ENCODE peak calls at places on chromosome 7, in six cellular contexts. One of them, this sample, is unnamed.

GRCh38 chr7:102064361-102065025 is 222.2 kb upstream of the SH2B2 start:
- DNase-seq in fibroblast of pulmonary artery: peak
- DNase-seq in stimulated activated CD8-positive, alpha-beta memory T cell treated with anti-CD3 and anti-CD28 coated beads, Interleukin-15, amount 100 ng/mL, for 1 hour: no peak
- DNase-seq in activated naive CD8-positive, alpha-beta T cell treated with anti-CD3 and anti-CD28 coated beads, Interleukin-2, amount 50 U/mL, for 24 hours: no peak
- DNase-seq in suprapubic skin: no peak
- DNase-seq in CD8-positive, alpha-beta memory T cell: no peak
- DNase-seq in this sample: peak

GRCh38 chr7:31126976-31127375 is 74.9 kb downstream of the ADCYAP1R1 start:
- DNase-seq in CD8-positive, alpha-beta memory T cell: no peak
- DNase-seq in fibroblast of pulmonary artery: peak
- DNase-seq in stimulated activated CD8-positive, alpha-beta memory T cell treated with anti-CD3 and anti-CD28 coated beads, Interleukin-15, amount 100 ng/mL, for 1 hour: no peak
- DNase-seq in activated naive CD8-positive, alpha-beta T cell treated with anti-CD3 and anti-CD28 coated beads, Interleukin-2, amount 50 U/mL, for 24 hours: no peak
- DNase-seq in suprapubic skin: no peak
- DNase-seq in this sample: no peak

GRCh38 chr7:100509213-100509612 is 25.5 kb downstream of the NYAP1 start:
- DNase-seq in stimulated activated CD8-positive, alpha-beta memory T cell treated with anti-CD3 and anti-CD28 coated beads, Interleukin-15, amount 100 ng/mL, for 1 hour: no peak
- DNase-seq in fibroblast of pulmonary artery: peak
- DNase-seq in activated naive CD8-positive, alpha-beta T cell treated with anti-CD3 and anti-CD28 coated beads, Interleukin-2, amount 50 U/mL, for 24 hours: no peak
- DNase-seq in CD8-positive, alpha-beta memory T cell: no peak
- DNase-seq in suprapubic skin: no peak
- DNase-seq in this sample: no peak

GRCh38 chr7:37352974-37353948 is 95.4 kb downstream of the ELMO1 start:
- DNase-seq in stimulated activated CD8-positive, alpha-beta memory T cell treated with anti-CD3 and anti-CD28 coated beads, Interleukin-15, amount 100 ng/mL, for 1 hour: no peak
- DNase-seq in activated naive CD8-positive, alpha-beta T cell treated with anti-CD3 and anti-CD28 coated beads, Interleukin-2, amount 50 U/mL, for 24 hours: peak
- DNase-seq in fibroblast of pulmonary artery: no peak
- DNase-seq in suprapubic skin: no peak
- DNase-seq in CD8-positive, alpha-beta memory T cell: peak
- DNase-seq in this sample: no peak

GRCh38 chr7:139992353-139993054 is 70.2 kb downstream of the PARP12 start:
- DNase-seq in CD8-positive, alpha-beta memory T cell: no peak
- DNase-seq in stimulated activated CD8-positive, alpha-beta memory T cell treated with anti-CD3 and anti-CD28 coated beads, Interleukin-15, amount 100 ng/mL, for 1 hour: no peak
- DNase-seq in suprapubic skin: no peak
- DNase-seq in fibroblast of pulmonary artery: no peak
- DNase-seq in activated naive CD8-positive, alpha-beta T cell treated with anti-CD3 and anti-CD28 coated beads, Interleukin-2, amount 50 U/mL, for 24 hours: no peak
- DNase-seq in this sample: no peak

GRCh38 chr7:20798694-20799121 is 12.0 kb upstream of the SP8 start:
- DNase-seq in CD8-positive, alpha-beta memory T cell: no peak
- DNase-seq in stimulated activated CD8-positive, alpha-beta memory T cell treated with anti-CD3 and anti-CD28 coated beads, Interleukin-15, amount 100 ng/mL, for 1 hour: no peak
- DNase-seq in activated naive CD8-positive, alpha-beta T cell treated with anti-CD3 and anti-CD28 coated beads, Interleukin-2, amount 50 U/mL, for 24 hours: no peak
- DNase-seq in suprapubic skin: no peak
- DNase-seq in fibroblast of pulmonary artery: no peak
- DNase-seq in this sample: no peak

GRCh38 chr7:16693601-16694318 is 47.8 kb downstream of the BZW2 start:
- DNase-seq in suprapubic skin: no peak
- DNase-seq in fibroblast of pulmonary artery: no peak
- DNase-seq in stimulated activated CD8-positive, alpha-beta memory T cell treated with anti-CD3 and anti-CD28 coated beads, Interleukin-15, amount 100 ng/mL, for 1 hour: no peak
- DNase-seq in activated naive CD8-positive, alpha-beta T cell treated with anti-CD3 and anti-CD28 coated beads, Interleukin-2, amount 50 U/mL, for 24 hours: no peak
- DNase-seq in CD8-positive, alpha-beta memory T cell: no peak
- DNase-seq in this sample: no peak

GRCh38 chr7:143341842-143342241 is 20.7 kb downstream of the FAM131B start:
- DNase-seq in fibroblast of pulmonary artery: no peak
- DNase-seq in activated naive CD8-positive, alpha-beta T cell treated with anti-CD3 and anti-CD28 coated beads, Interleukin-2, amount 50 U/mL, for 24 hours: no peak
- DNase-seq in suprapubic skin: no peak
- DNase-seq in CD8-positive, alpha-beta memory T cell: no peak
- DNase-seq in stimulated activated CD8-positive, alpha-beta memory T cell treated with anti-CD3 and anti-CD28 coated beads, Interleukin-15, amount 100 ng/mL, for 1 hour: no peak
- DNase-seq in this sample: no peak

GRCh38 chr7:148620749-148621372 is 30.3 kb downstream of the C7orf33 start:
- DNase-seq in activated naive CD8-positive, alpha-beta T cell treated with anti-CD3 and anti-CD28 coated beads, Interleukin-2, amount 50 U/mL, for 24 hours: peak
- DNase-seq in suprapubic skin: no peak
- DNase-seq in fibroblast of pulmonary artery: no peak
- DNase-seq in CD8-positive, alpha-beta memory T cell: no peak
- DNase-seq in stimulated activated CD8-positive, alpha-beta memory T cell treated with anti-CD3 and anti-CD28 coated beads, Interleukin-15, amount 100 ng/mL, for 1 hour: no peak
- DNase-seq in this sample: no peak

GRCh38 chr7:47570649-47571050 is 11.3 kb downstream of the TNS3 start:
- DNase-seq in suprapubic skin: no peak
- DNase-seq in stimulated activated CD8-positive, alpha-beta memory T cell treated with anti-CD3 and anti-CD28 coated beads, Interleukin-15, amount 100 ng/mL, for 1 hour: no peak
- DNase-seq in fibroblast of pulmonary artery: peak
- DNase-seq in CD8-positive, alpha-beta memory T cell: no peak
- DNase-seq in activated naive CD8-positive, alpha-beta T cell treated with anti-CD3 and anti-CD28 coated beads, Interleukin-2, amount 50 U/mL, for 24 hours: no peak
- DNase-seq in this sample: no peak

GRCh38 chr7:36943591-36944430 is 219.5 kb upstream of the AOAH start:
- DNase-seq in suprapubic skin: no peak
- DNase-seq in stimulated activated CD8-positive, alpha-beta memory T cell treated with anti-CD3 and anti-CD28 coated beads, Interleukin-15, amount 100 ng/mL, for 1 hour: no peak
- DNase-seq in fibroblast of pulmonary artery: no peak
- DNase-seq in activated naive CD8-positive, alpha-beta T cell treated with anti-CD3 and anti-CD28 coated beads, Interleukin-2, amount 50 U/mL, for 24 hours: no peak
- DNase-seq in CD8-positive, alpha-beta memory T cell: no peak
- DNase-seq in this sample: no peak

GRCh38 chr7:73717025-73717807 is 2.3 kb downstream of the STX1A start:
- DNase-seq in stimulated activated CD8-positive, alpha-beta memory T cell treated with anti-CD3 and anti-CD28 coated beads, Interleukin-15, amount 100 ng/mL, for 1 hour: no peak
- DNase-seq in activated naive CD8-positive, alpha-beta T cell treated with anti-CD3 and anti-CD28 coated beads, Interleukin-2, amount 50 U/mL, for 24 hours: no peak
- DNase-seq in suprapubic skin: no peak
- DNase-seq in CD8-positive, alpha-beta memory T cell: no peak
- DNase-seq in fibroblast of pulmonary artery: no peak
- DNase-seq in this sample: no peak

GRCh38 chr7:66894463-66895080 is 26.5 kb upstream of the TMEM248 start:
- DNase-seq in stimulated activated CD8-positive, alpha-beta memory T cell treated with anti-CD3 and anti-CD28 coated beads, Interleukin-15, amount 100 ng/mL, for 1 hour: no peak
- DNase-seq in activated naive CD8-positive, alpha-beta T cell treated with anti-CD3 and anti-CD28 coated beads, Interleukin-2, amount 50 U/mL, for 24 hours: no peak
- DNase-seq in suprapubic skin: no peak
- DNase-seq in CD8-positive, alpha-beta memory T cell: no peak
- DNase-seq in fibroblast of pulmonary artery: peak
- DNase-seq in this sample: peak

GRCh38 chr7:105723582-105723981 is 142.3 kb upstream of the EFCAB10 start:
- DNase-seq in stimulated activated CD8-positive, alpha-beta memory T cell treated with anti-CD3 and anti-CD28 coated beads, Interleukin-15, amount 100 ng/mL, for 1 hour: no peak
- DNase-seq in suprapubic skin: no peak
- DNase-seq in CD8-positive, alpha-beta memory T cell: no peak
- DNase-seq in activated naive CD8-positive, alpha-beta T cell treated with anti-CD3 and anti-CD28 coated beads, Interleukin-2, amount 50 U/mL, for 24 hours: no peak
- DNase-seq in fibroblast of pulmonary artery: no peak
- DNase-seq in this sample: no peak

GRCh38 chr7:129009437-129009836 is 45.5 kb downstream of the TNPO3 start:
- DNase-seq in suprapubic skin: no peak
- DNase-seq in CD8-positive, alpha-beta memory T cell: no peak
- DNase-seq in activated naive CD8-positive, alpha-beta T cell treated with anti-CD3 and anti-CD28 coated beads, Interleukin-2, amount 50 U/mL, for 24 hours: no peak
- DNase-seq in stimulated activated CD8-positive, alpha-beta memory T cell treated with anti-CD3 and anti-CD28 coated beads, Interleukin-15, amount 100 ng/mL, for 1 hour: no peak
- DNase-seq in fibroblast of pulmonary artery: no peak
- DNase-seq in this sample: no peak

GRCh38 chr7:53336133-53336532 is 300.7 kb downstream of the POM121L12 start:
- DNase-seq in fibroblast of pulmonary artery: no peak
- DNase-seq in CD8-positive, alpha-beta memory T cell: no peak
- DNase-seq in suprapubic skin: no peak
- DNase-seq in stimulated activated CD8-positive, alpha-beta memory T cell treated with anti-CD3 and anti-CD28 coated beads, Interleukin-15, amount 100 ng/mL, for 1 hour: no peak
- DNase-seq in activated naive CD8-positive, alpha-beta T cell treated with anti-CD3 and anti-CD28 coated beads, Interleukin-2, amount 50 U/mL, for 24 hours: no peak
- DNase-seq in this sample: no peak

GRCh38 chr7:132526111-132526741 is 50.0 kb downstream of the PLXNA4 start:
- DNase-seq in suprapubic skin: no peak
- DNase-seq in stimulated activated CD8-positive, alpha-beta memory T cell treated with anti-CD3 and anti-CD28 coated beads, Interleukin-15, amount 100 ng/mL, for 1 hour: no peak
- DNase-seq in CD8-positive, alpha-beta memory T cell: no peak
- DNase-seq in activated naive CD8-positive, alpha-beta T cell treated with anti-CD3 and anti-CD28 coated beads, Interleukin-2, amount 50 U/mL, for 24 hours: no peak
- DNase-seq in fibroblast of pulmonary artery: no peak
- DNase-seq in this sample: no peak

GRCh38 chr7:122248472-122248871 is 56.1 kb downstream of the FEZF1 start:
- DNase-seq in CD8-positive, alpha-beta memory T cell: no peak
- DNase-seq in fibroblast of pulmonary artery: no peak
- DNase-seq in stimulated activated CD8-positive, alpha-beta memory T cell treated with anti-CD3 and anti-CD28 coated beads, Interleukin-15, amount 100 ng/mL, for 1 hour: no peak
- DNase-seq in suprapubic skin: no peak
- DNase-seq in activated naive CD8-positive, alpha-beta T cell treated with anti-CD3 and anti-CD28 coated beads, Interleukin-2, amount 50 U/mL, for 24 hours: no peak
- DNase-seq in this sample: no peak

GRCh38 chr7:39910108-39910869 is 39.8 kb upstream of the CDK13 start:
- DNase-seq in stimulated activated CD8-positive, alpha-beta memory T cell treated with anti-CD3 and anti-CD28 coated beads, Interleukin-15, amount 100 ng/mL, for 1 hour: no peak
- DNase-seq in fibroblast of pulmonary artery: peak
- DNase-seq in activated naive CD8-positive, alpha-beta T cell treated with anti-CD3 and anti-CD28 coated beads, Interleukin-2, amount 50 U/mL, for 24 hours: no peak
- DNase-seq in CD8-positive, alpha-beta memory T cell: no peak
- DNase-seq in suprapubic skin: no peak
- DNase-seq in this sample: no peak

GRCh38 chr7:148356303-148356702 is 234.3 kb upstream of the C7orf33 start:
- DNase-seq in CD8-positive, alpha-beta memory T cell: no peak
- DNase-seq in stimulated activated CD8-positive, alpha-beta memory T cell treated with anti-CD3 and anti-CD28 coated beads, Interleukin-15, amount 100 ng/mL, for 1 hour: no peak
- DNase-seq in fibroblast of pulmonary artery: no peak
- DNase-seq in activated naive CD8-positive, alpha-beta T cell treated with anti-CD3 and anti-CD28 coated beads, Interleukin-2, amount 50 U/mL, for 24 hours: no peak
- DNase-seq in suprapubic skin: no peak
- DNase-seq in this sample: no peak

GRCh38 chr7:87435546-87435945 is 39.9 kb downstream of the ABCB4 start:
- DNase-seq in activated naive CD8-positive, alpha-beta T cell treated with anti-CD3 and anti-CD28 coated beads, Interleukin-2, amount 50 U/mL, for 24 hours: no peak
- DNase-seq in fibroblast of pulmonary artery: no peak
- DNase-seq in suprapubic skin: no peak
- DNase-seq in CD8-positive, alpha-beta memory T cell: no peak
- DNase-seq in stimulated activated CD8-positive, alpha-beta memory T cell treated with anti-CD3 and anti-CD28 coated beads, Interleukin-15, amount 100 ng/mL, for 1 hour: no peak
- DNase-seq in this sample: no peak

GRCh38 chr7:50330254-50330653 is 25.7 kb downstream of the IKZF1 start:
- DNase-seq in fibroblast of pulmonary artery: no peak
- DNase-seq in stimulated activated CD8-positive, alpha-beta memory T cell treated with anti-CD3 and anti-CD28 coated beads, Interleukin-15, amount 100 ng/mL, for 1 hour: no peak
- DNase-seq in suprapubic skin: no peak
- DNase-seq in CD8-positive, alpha-beta memory T cell: no peak
- DNase-seq in activated naive CD8-positive, alpha-beta T cell treated with anti-CD3 and anti-CD28 coated beads, Interleukin-2, amount 50 U/mL, for 24 hours: no peak
- DNase-seq in this sample: no peak

GRCh38 chr7:132750056-132750455 is 173.8 kb upstream of the PLXNA4 start:
- DNase-seq in stimulated activated CD8-positive, alpha-beta memory T cell treated with anti-CD3 and anti-CD28 coated beads, Interleukin-15, amount 100 ng/mL, for 1 hour: no peak
- DNase-seq in activated naive CD8-positive, alpha-beta T cell treated with anti-CD3 and anti-CD28 coated beads, Interleukin-2, amount 50 U/mL, for 24 hours: no peak
- DNase-seq in suprapubic skin: no peak
- DNase-seq in fibroblast of pulmonary artery: no peak
- DNase-seq in CD8-positive, alpha-beta memory T cell: no peak
- DNase-seq in this sample: no peak

GRCh38 chr7:157851501-157852067 is 514.8 kb downstream of the DNAJB6 start:
- DNase-seq in stimulated activated CD8-positive, alpha-beta memory T cell treated with anti-CD3 and anti-CD28 coated beads, Interleukin-15, amount 100 ng/mL, for 1 hour: peak
- DNase-seq in suprapubic skin: no peak
- DNase-seq in fibroblast of pulmonary artery: no peak
- DNase-seq in CD8-positive, alpha-beta memory T cell: peak
- DNase-seq in activated naive CD8-positive, alpha-beta T cell treated with anti-CD3 and anti-CD28 coated beads, Interleukin-2, amount 50 U/mL, for 24 hours: peak
- DNase-seq in this sample: no peak

GRCh38 chr7:116922545-116922944 is 30.8 kb upstream of the ST7 start:
- DNase-seq in suprapubic skin: no peak
- DNase-seq in activated naive CD8-positive, alpha-beta T cell treated with anti-CD3 and anti-CD28 coated beads, Interleukin-2, amount 50 U/mL, for 24 hours: no peak
- DNase-seq in CD8-positive, alpha-beta memory T cell: no peak
- DNase-seq in fibroblast of pulmonary artery: no peak
- DNase-seq in stimulated activated CD8-positive, alpha-beta memory T cell treated with anti-CD3 and anti-CD28 coated beads, Interleukin-15, amount 100 ng/mL, for 1 hour: no peak
- DNase-seq in this sample: no peak

GRCh38 chr7:106206826-106207541 is 77.8 kb downstream of the NAMPT start:
- DNase-seq in stimulated activated CD8-positive, alpha-beta memory T cell treated with anti-CD3 and anti-CD28 coated beads, Interleukin-15, amount 100 ng/mL, for 1 hour: no peak
- DNase-seq in CD8-positive, alpha-beta memory T cell: no peak
- DNase-seq in activated naive CD8-positive, alpha-beta T cell treated with anti-CD3 and anti-CD28 coated beads, Interleukin-2, amount 50 U/mL, for 24 hours: no peak
- DNase-seq in fibroblast of pulmonary artery: no peak
- DNase-seq in suprapubic skin: no peak
- DNase-seq in this sample: no peak

GRCh38 chr7:2405601-2406345 is 2.4 kb downstream of the CHST12 start:
- DNase-seq in activated naive CD8-positive, alpha-beta T cell treated with anti-CD3 and anti-CD28 coated beads, Interleukin-2, amount 50 U/mL, for 24 hours: peak
- DNase-seq in stimulated activated CD8-positive, alpha-beta memory T cell treated with anti-CD3 and anti-CD28 coated beads, Interleukin-15, amount 100 ng/mL, for 1 hour: no peak
- DNase-seq in CD8-positive, alpha-beta memory T cell: peak
- DNase-seq in fibroblast of pulmonary artery: no peak
- DNase-seq in suprapubic skin: no peak
- DNase-seq in this sample: no peak

GRCh38 chr7:130037703-130038102 is 13.5 kb downstream of the ZC3HC1 start:
- DNase-seq in activated naive CD8-positive, alpha-beta T cell treated with anti-CD3 and anti-CD28 coated beads, Interleukin-2, amount 50 U/mL, for 24 hours: no peak
- DNase-seq in stimulated activated CD8-positive, alpha-beta memory T cell treated with anti-CD3 and anti-CD28 coated beads, Interleukin-15, amount 100 ng/mL, for 1 hour: no peak
- DNase-seq in fibroblast of pulmonary artery: peak
- DNase-seq in CD8-positive, alpha-beta memory T cell: no peak
- DNase-seq in suprapubic skin: no peak
- DNase-seq in this sample: no peak

GRCh38 chr7:42227931-42228591 is 8.9 kb downstream of the GLI3 start:
- DNase-seq in fibroblast of pulmonary artery: no peak
- DNase-seq in CD8-positive, alpha-beta memory T cell: no peak
- DNase-seq in activated naive CD8-positive, alpha-beta T cell treated with anti-CD3 and anti-CD28 coated beads, Interleukin-2, amount 50 U/mL, for 24 hours: peak
- DNase-seq in suprapubic skin: no peak
- DNase-seq in stimulated activated CD8-positive, alpha-beta memory T cell treated with anti-CD3 and anti-CD28 coated beads, Interleukin-15, amount 100 ng/mL, for 1 hour: no peak
- DNase-seq in this sample: no peak

GRCh38 chr7:98348726-98349474 is 52.0 kb downstream of the BAIAP2L1 start:
- DNase-seq in activated naive CD8-positive, alpha-beta T cell treated with anti-CD3 and anti-CD28 coated beads, Interleukin-2, amount 50 U/mL, for 24 hours: no peak
- DNase-seq in fibroblast of pulmonary artery: no peak
- DNase-seq in CD8-positive, alpha-beta memory T cell: no peak
- DNase-seq in suprapubic skin: peak
- DNase-seq in stimulated activated CD8-positive, alpha-beta memory T cell treated with anti-CD3 and anti-CD28 coated beads, Interleukin-15, amount 100 ng/mL, for 1 hour: no peak
- DNase-seq in this sample: no peak

GRCh38 chr7:22332481-22332880 is 24.5 kb downstream of the RAPGEF5 start:
- DNase-seq in suprapubic skin: no peak
- DNase-seq in CD8-positive, alpha-beta memory T cell: no peak
- DNase-seq in activated naive CD8-positive, alpha-beta T cell treated with anti-CD3 and anti-CD28 coated beads, Interleukin-2, amount 50 U/mL, for 24 hours: no peak
- DNase-seq in fibroblast of pulmonary artery: no peak
- DNase-seq in stimulated activated CD8-positive, alpha-beta memory T cell treated with anti-CD3 and anti-CD28 coated beads, Interleukin-15, amount 100 ng/mL, for 1 hour: no peak
- DNase-seq in this sample: no peak

GRCh38 chr7:107387077-107387476 is 82.8 kb upstream of the GPR22 start:
- DNase-seq in suprapubic skin: no peak
- DNase-seq in CD8-positive, alpha-beta memory T cell: no peak
- DNase-seq in activated naive CD8-positive, alpha-beta T cell treated with anti-CD3 and anti-CD28 coated beads, Interleukin-2, amount 50 U/mL, for 24 hours: no peak
- DNase-seq in stimulated activated CD8-positive, alpha-beta memory T cell treated with anti-CD3 and anti-CD28 coated beads, Interleukin-15, amount 100 ng/mL, for 1 hour: no peak
- DNase-seq in fibroblast of pulmonary artery: peak
- DNase-seq in this sample: no peak

GRCh38 chr7:44629825-44630580 is 23.6 kb downstream of the OGDH start:
- DNase-seq in CD8-positive, alpha-beta memory T cell: no peak
- DNase-seq in fibroblast of pulmonary artery: no peak
- DNase-seq in activated naive CD8-positive, alpha-beta T cell treated with anti-CD3 and anti-CD28 coated beads, Interleukin-2, amount 50 U/mL, for 24 hours: no peak
- DNase-seq in suprapubic skin: no peak
- DNase-seq in stimulated activated CD8-positive, alpha-beta memory T cell treated with anti-CD3 and anti-CD28 coated beads, Interleukin-15, amount 100 ng/mL, for 1 hour: no peak
- DNase-seq in this sample: no peak

GRCh38 chr7:41912851-41913580 is 210.1 kb upstream of the INHBA start:
- DNase-seq in suprapubic skin: no peak
- DNase-seq in CD8-positive, alpha-beta memory T cell: no peak
- DNase-seq in fibroblast of pulmonary artery: no peak
- DNase-seq in activated naive CD8-positive, alpha-beta T cell treated with anti-CD3 and anti-CD28 coated beads, Interleukin-2, amount 50 U/mL, for 24 hours: no peak
- DNase-seq in stimulated activated CD8-positive, alpha-beta memory T cell treated with anti-CD3 and anti-CD28 coated beads, Interleukin-15, amount 100 ng/mL, for 1 hour: no peak
- DNase-seq in this sample: no peak

GRCh38 chr7:94240902-94241301 is 153.8 kb upstream of the COL1A2 start:
- DNase-seq in activated naive CD8-positive, alpha-beta T cell treated with anti-CD3 and anti-CD28 coated beads, Interleukin-2, amount 50 U/mL, for 24 hours: no peak
- DNase-seq in fibroblast of pulmonary artery: peak
- DNase-seq in stimulated activated CD8-positive, alpha-beta memory T cell treated with anti-CD3 and anti-CD28 coated beads, Interleukin-15, amount 100 ng/mL, for 1 hour: no peak
- DNase-seq in suprapubic skin: no peak
- DNase-seq in CD8-positive, alpha-beta memory T cell: no peak
- DNase-seq in this sample: no peak

GRCh38 chr7:114212753-114213439 is 201.7 kb upstream of the FOXP2 start:
- DNase-seq in CD8-positive, alpha-beta memory T cell: no peak
- DNase-seq in suprapubic skin: no peak
- DNase-seq in fibroblast of pulmonary artery: no peak
- DNase-seq in stimulated activated CD8-positive, alpha-beta memory T cell treated with anti-CD3 and anti-CD28 coated beads, Interleukin-15, amount 100 ng/mL, for 1 hour: no peak
- DNase-seq in activated naive CD8-positive, alpha-beta T cell treated with anti-CD3 and anti-CD28 coated beads, Interleukin-2, amount 50 U/mL, for 24 hours: no peak
- DNase-seq in this sample: no peak